ENCODE peak calls at places on chromosome 10, in eight cellular contexts. A is IMR-90, Y is transverse colon, B is heart left ventricle, U is stomach, Q is body of pancreas, X is esophagus squamous epithelium, F is ovary. V is an unnamed sample.

GRCh38 chr10:99804471-99804870 is 22.0 kb downstream of the ABCC2 start:
- DNase-seq in A (no peak), Y (no peak), B (no peak), U (no peak), Q (no peak), X (no peak), F (no peak), V (no peak)

GRCh38 chr10:31294556-31294955 is 24.5 kb upstream of the ZEB1 start:
- DNase-seq in A (no peak), Y (no peak), B (no peak), U (no peak), Q (no peak), X (no peak), F (no peak), V (no peak)

GRCh38 chr10:124040454-124040853 is 52.9 kb downstream of the CHST15 start:
- DNase-seq in A (no peak), Y (no peak), B (no peak), U (no peak), Q (no peak), X (no peak), F (no peak), V (no peak)

GRCh38 chr10:529831-530230 is 159.6 kb downstream of the DIP2C start:
- DNase-seq in A (no peak), Y (no peak), B (no peak), U (no peak), Q (no peak), X (no peak), F (no peak), V (no peak)

GRCh38 chr10:11178606-11179221 is 161.0 kb downstream of the CELF2 start:
- DNase-seq in A (peak; percentile 61), Y (peak; percentile 73), B (peak; percentile 69), U (peak; percentile 47), Q (peak; percentile 23), X (no peak), F (no peak), V (peak; percentile 93)

GRCh38 chr10:77164616-77165311 is 472.8 kb downstream of the KCNMA1 start:
- DNase-seq in A (peak; percentile 73), Y (no peak), B (no peak), U (no peak), Q (no peak), X (no peak), F (no peak), V (no peak)

GRCh38 chr10:132248455-132249231 is 59.1 kb downstream of the STK32C start:
- DNase-seq in A (no peak), Y (peak; percentile 53), B (peak; percentile 53), U (peak; percentile 53), Q (peak; percentile 60), X (no peak), F (no peak), V (peak; percentile 29)

GRCh38 chr10:69389827-69390490 is 26.8 kb downstream of the TACR2 start:
- DNase-seq in A (peak; percentile 26), Y (no peak), B (peak; percentile 49), U (peak; percentile 56), Q (no peak), X (no peak), F (no peak), V (peak; percentile 91)

GRCh38 chr10:106011189-106011744 is 1153.2 kb downstream of the SORCS1 start:
- DNase-seq in A (no peak), Y (no peak), B (no peak), U (no peak), Q (no peak), X (no peak), F (no peak), V (no peak)

GRCh38 chr10:35037104-35037503 is 53.0 kb downstream of the CUL2 start:
- DNase-seq in A (no peak), Y (no peak), B (no peak), U (no peak), Q (no peak), X (no peak), F (no peak), V (no peak)

GRCh38 chr10:82643601-82644000 is 768.6 kb downstream of the NRG3 start:
- DNase-seq in A (no peak), Y (no peak), B (no peak), U (no peak), Q (no peak), X (no peak), F (no peak), V (no peak)

GRCh38 chr10:87878664-87879459 is 15.4 kb downstream of the PTEN start:
- DNase-seq in A (no peak), Y (no peak), B (no peak), U (no peak), Q (no peak), X (no peak), F (no peak), V (peak; percentile 70)

GRCh38 chr10:128530301-128530700 is 404.1 kb upstream of the MKI67 start:
- DNase-seq in A (no peak), Y (no peak), B (no peak), U (no peak), Q (no peak), X (no peak), F (no peak), V (peak; percentile 7)

GRCh38 chr10:106401161-106401560 is 763.3 kb downstream of the SORCS1 start:
- DNase-seq in A (peak; percentile 40), Y (no peak), B (no peak), U (no peak), Q (no peak), X (no peak), F (no peak), V (no peak)

GRCh38 chr10:72727128-72727527 is 35.2 kb downstream of the MCU start:
- DNase-seq in A (no peak), Y (no peak), B (no peak), U (no peak), Q (no peak), X (no peak), F (no peak), V (no peak)

GRCh38 chr10:86798636-86799035 is 42.2 kb downstream of the BMPR1A start:
- DNase-seq in A (peak; percentile 51), Y (no peak), B (no peak), U (no peak), Q (no peak), X (no peak), F (no peak), V (no peak)

GRCh38 chr10:132861884-132862461 is 76.0 kb upstream of the NKX6-2 start:
- DNase-seq in A (no peak), Y (peak; percentile 7), B (peak; percentile 19), U (no peak), Q (no peak), X (no peak), F (peak; percentile 31), V (no peak)

GRCh38 chr10:95034401-95034800 is 34.9 kb downstream of the CYP2C8 start:
- DNase-seq in A (no peak), Y (no peak), B (no peak), U (no peak), Q (no peak), X (no peak), F (no peak), V (no peak)

DNA sequence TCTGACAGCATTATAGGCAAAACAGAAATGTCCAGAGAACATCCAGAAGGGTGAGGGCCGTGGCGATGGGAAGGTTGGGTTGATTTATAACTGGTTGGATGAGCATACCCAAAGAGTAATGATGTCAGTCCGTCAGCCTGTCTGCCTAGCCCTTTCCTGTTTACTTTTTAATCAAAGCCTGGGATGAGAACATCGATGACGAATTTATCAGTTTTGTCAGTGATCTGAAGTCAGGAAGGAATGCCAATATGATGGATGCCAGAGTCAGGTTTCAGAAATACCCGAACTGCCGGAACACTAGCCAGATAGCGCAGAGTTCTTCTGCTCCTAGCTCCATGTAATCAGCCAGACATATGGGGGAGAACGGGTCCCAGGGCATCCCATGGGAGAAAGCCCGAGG is 33.8 kb upstream of the TRIM8 start:
- DNase-seq in A (no peak), Y (no peak), B (no peak), U (no peak), Q (no peak), X (no peak), F (no peak), V (no peak)
- TF ChIP-seq POLR2A in A (no peak), Y (no peak), B (no peak), U (no peak), Q (no peak), X (no peak), F (no peak), V (no peak)

DNA sequence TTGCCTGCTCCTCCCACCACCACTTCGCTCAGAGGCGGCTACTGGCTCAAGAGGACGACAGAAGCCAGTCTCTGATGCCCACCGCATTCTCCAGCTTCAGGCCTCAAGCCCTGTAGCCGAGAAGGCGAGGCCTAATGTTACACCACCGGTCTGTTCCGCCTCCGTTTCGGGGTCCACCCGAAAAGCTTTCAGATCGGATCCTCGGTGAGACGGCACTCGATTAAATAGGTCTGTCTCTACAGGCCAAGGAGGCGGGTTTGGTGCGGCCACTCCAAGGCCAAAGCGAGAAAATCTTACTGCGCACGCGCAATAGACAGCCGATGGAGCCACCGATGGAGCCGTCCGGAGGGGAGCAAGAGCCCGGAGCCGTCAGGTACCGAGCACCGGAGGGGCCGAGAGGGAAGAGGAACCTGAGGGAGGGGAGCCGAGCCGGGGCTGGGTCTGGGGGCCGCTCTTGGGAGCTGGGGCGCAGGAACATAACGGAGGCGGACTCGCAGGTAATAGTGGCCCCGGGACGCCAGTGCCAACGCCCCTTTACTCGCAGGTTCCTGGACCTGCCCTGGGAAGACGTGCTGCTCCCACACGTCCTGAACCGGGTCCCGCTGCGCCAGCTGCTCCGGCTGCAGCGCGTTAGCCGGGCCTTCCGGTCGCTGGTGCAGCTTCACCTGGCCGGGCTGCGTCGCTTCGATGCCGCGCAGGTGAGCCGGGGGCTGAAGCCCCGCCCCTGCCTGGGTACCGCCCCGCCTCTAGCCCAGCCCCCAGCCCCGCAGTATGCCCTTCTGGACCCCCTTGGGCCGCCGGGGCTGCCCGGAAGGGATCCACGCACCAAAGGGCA is at the start of gene FBXL15:
- DNase-seq in A (peak; percentile 95), Y (peak; percentile 98), B (peak; percentile 99), U (peak; percentile 99), Q (peak; percentile 99), X (peak; percentile 78), F (peak; percentile 96), V (peak; percentile 97)
- TF ChIP-seq POLR2A in A (peak; percentile 23), Y (peak; percentile 47), B (peak; percentile 41), U (no peak), Q (peak; percentile 74), X (peak; percentile 31), F (no peak), V (peak; percentile 60)

GRCh38 chr10:98446656-98447221 is at the start of gene HPS1:
- DNase-seq in A (peak; percentile 58), Y (peak; percentile 87), B (peak; percentile 91), U (peak; percentile 82), Q (peak; percentile 81), X (no peak), F (peak; percentile 90), V (peak; percentile 93)
- TF ChIP-seq POLR2A in A (peak; percentile 81), Y (peak; percentile 93), B (peak; percentile 78), U (no peak), Q (peak; percentile 90), X (peak; percentile 94), F (peak; percentile 86), V (peak; percentile 93)

GRCh38 chr10:104612577-104613205 is 28.4 kb upstream of the SORCS3 start:
- DNase-seq in A (no peak), Y (no peak), B (no peak), U (no peak), Q (no peak), X (no peak), F (no peak), V (no peak)
- TF ChIP-seq POLR2A in A (no peak), Y (no peak), B (no peak), U (no peak), Q (no peak), X (no peak), F (no peak), V (no peak)

GRCh38 chr10:130933008-130933390 is 378.5 kb downstream of the TCERG1L start:
- DNase-seq in A (no peak), Y (no peak), B (no peak), U (no peak), Q (no peak), X (no peak), F (no peak), V (no peak)
- TF ChIP-seq POLR2A in A (no peak), Y (no peak), B (no peak), U (no peak), Q (no peak), X (no peak), F (no peak), V (no peak)

GRCh38 chr10:89887830-89888229 is 186.4 kb downstream of the KIF20B start:
- DNase-seq in A (no peak), Y (no peak), B (peak; percentile 32), U (no peak), Q (no peak), X (no peak), F (no peak), V (no peak)
- TF ChIP-seq POLR2A in A (no peak), Y (no peak), B (no peak), U (no peak), Q (no peak), X (no peak), F (no peak), V (no peak)